ENCODE peak calls at places on chromosomes 1 and 21, in five cellular contexts. J is brain microvascular endothelial cell; O is upper lobe of right lung; Y is CD8-positive, alpha-beta memory T cell; V is CD4-positive, CD25-positive, alpha-beta regulatory T cell. C is an unnamed sample.

GRCh38 chr1:165666152-165666551 is 32.2 kb downstream of the ALDH9A1 start:
- DNase-seq in V (no peak), J (no peak), O (no peak), Y (no peak), C (no peak)

GRCh38 chr1:77513839-77514763 is 168.4 kb downstream of the ZZZ3 start:
- DNase-seq in J (peak; percentile 69), O (no peak), Y (no peak), V (no peak), C (no peak)

GRCh38 chr1:116128669-116129068 is 17.5 kb downstream of the MAB21L3 start:
- DNase-seq in V (no peak), O (no peak), J (no peak), Y (peak; percentile 24), C (no peak)

GRCh38 chr1:22527555-22528296 is 35.6 kb upstream of the EPHA8 start:
- DNase-seq in J (no peak), Y (no peak), O (no peak), V (no peak), C (no peak)

GRCh38 chr1:95027046-95027445 is 45.7 kb downstream of the ALG14 start:
- DNase-seq in J (no peak), Y (no peak), O (no peak), V (no peak), C (no peak)

GRCh38 chr1:170261669-170262068 is 115.9 kb downstream of the NTMT2 start:
- DNase-seq in Y (no peak), V (no peak), J (no peak), O (no peak), C (no peak)

GRCh38 chr1:41435570-41436178 is 48.8 kb downstream of the EDN2 start:
- DNase-seq in V (no peak), O (no peak), J (peak; percentile 69), Y (no peak), C (no peak)

GRCh38 chr1:19083081-19083480 is 126.6 kb upstream of the IFFO2 start:
- DNase-seq in J (peak; percentile 73), O (no peak), Y (no peak), V (no peak), C (no peak)

GRCh38 chr1:27952147-27952546 is 7.6 kb upstream of the XKR8 start:
- DNase-seq in J (no peak), V (no peak), Y (no peak), O (no peak), C (no peak)

GRCh38 chr1:14842891-14843290 is 244.4 kb downstream of the KAZN start:
- DNase-seq in J (peak; percentile 14), O (no peak), Y (no peak), V (no peak), C (no peak)

GRCh38 chr1:163842546-163842945 is 520.8 kb downstream of the NUF2 start:
- DNase-seq in Y (no peak), O (no peak), V (no peak), J (no peak), C (no peak)

GRCh38 chr1:68213843-68214242 is 18.5 kb downstream of the WLS start:
- DNase-seq in J (peak; percentile 56), O (no peak), V (no peak), Y (no peak), C (no peak)

GRCh38 chr1:47776554-47777156 is 220.5 kb downstream of the TRABD2B start:
- DNase-seq in J (no peak), V (no peak), O (no peak), Y (no peak), C (no peak)

GRCh38 chr1:93798301-93798700 is 80.7 kb downstream of the DNTTIP2 start:
- DNase-seq in V (no peak), J (peak; percentile 77), O (no peak), Y (no peak), C (no peak)

GRCh38 chr1:208430220-208430619 is 186.0 kb upstream of the PLXNA2 start:
- DNase-seq in Y (no peak), O (no peak), J (no peak), V (no peak), C (no peak)

GRCh38 chr21:42073140-42074099 is 2.3 kb downstream of the UMODL1 start:
- DNase-seq in J (no peak), V (no peak), O (peak; percentile 58), Y (no peak), C (no peak)

GRCh38 chr1:190168893-190169292 is 308.8 kb downstream of the BRINP3 start:
- DNase-seq in V (no peak), J (no peak), Y (no peak), O (no peak), C (no peak)

GRCh38 chr1:78831731-78832360 is 174.7 kb downstream of the ADGRL4 start:
- DNase-seq in J (peak; percentile 90), Y (no peak), V (no peak), O (no peak), C (no peak)

GRCh38 chr1:96698332-96698983 is 23.1 kb upstream of the PTBP2 start:
- DNase-seq in V (no peak), O (no peak), Y (no peak), J (peak; percentile 79), C (no peak)

GRCh38 chr1:97668945-97669344 is 251.9 kb downstream of the DPYD start:
- DNase-seq in O (no peak), Y (no peak), J (peak; percentile 38), V (no peak), C (peak; percentile 21)

GRCh38 chr1:225881081-225882007 is 836 bp downstream of the TMEM63A start:
- DNase-seq in O (peak; percentile 85), Y (peak; percentile 43), V (peak; percentile 34), J (no peak), C (peak; percentile 32)

GRCh38 chr1:246351726-246352125 is 155.4 kb downstream of the SMYD3 start:
- DNase-seq in O (no peak), V (no peak), J (no peak), Y (no peak), C (no peak)

GRCh38 chr1:246355421-246356230 is 151.5 kb downstream of the SMYD3 start:
- DNase-seq in V (no peak), Y (no peak), J (peak; percentile 53), O (no peak), C (no peak)

DNA sequence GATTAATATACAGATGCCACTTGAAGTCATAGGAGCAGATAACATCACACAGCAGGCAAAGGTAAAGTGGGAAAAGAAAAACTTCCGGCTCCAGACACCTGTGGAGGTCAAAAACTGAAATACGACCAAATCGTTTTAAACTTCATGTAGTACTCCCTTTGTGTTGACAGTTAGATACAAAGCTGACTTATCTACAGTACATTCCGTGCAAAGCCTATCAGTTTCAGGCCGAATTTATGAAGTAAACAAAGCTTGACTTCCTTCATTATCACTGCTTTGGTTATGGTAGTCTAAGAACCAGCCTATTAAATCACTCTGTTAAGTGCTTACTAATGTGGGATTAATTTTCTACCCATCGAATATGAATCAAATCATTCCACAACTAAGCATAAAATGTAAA is 156.3 kb downstream of the SMYD3 start:
- DNase-seq in V (no peak), O (no peak), J (no peak), Y (no peak), C (no peak)
- H3K27ac ChIP-seq in V (no peak overlapping the region), O (no peak overlapping the region), J (no peak overlapping the region), Y (no peak overlapping the region), C (no peak overlapping the region)

GRCh38 chr1:172154571-172154970 is 265.9 kb upstream of the C1orf105 start:
- DNase-seq in O (no peak), J (no peak), Y (no peak), V (no peak), C (no peak)
- H3K27ac ChIP-seq in O (no peak overlapping the region), J (peak overlapping the region; percentile 66), Y (no peak overlapping the region), V (peak overlapping the region; percentile 45), C (no peak overlapping the region)

GRCh38 chr1:159077657-159077961 is 1.0 kb upstream of the AIM2 start:
- DNase-seq in O (no peak), J (no peak), Y (no peak), V (no peak), C (no peak)
- H3K27ac ChIP-seq in O (peak overlapping the region; percentile 72), J (no peak overlapping the region), Y (peak overlapping the region; percentile 89), V (peak overlapping the region; percentile 91), C (no peak overlapping the region)

GRCh38 chr1:45543599-45544417 is 6.8 kb upstream of the AKR1A1 start:
- DNase-seq in V (peak; percentile 60), J (no peak), O (peak; percentile 78), Y (peak; percentile 77), C (peak; percentile 87)

GRCh38 chr1:45544530-45544929 is 6.1 kb upstream of the AKR1A1 start:
- DNase-seq in O (no peak), Y (no peak), J (no peak), V (no peak), C (no peak)

GRCh38 chr1:45542591-45542990 is 8.0 kb upstream of the AKR1A1 start:
- DNase-seq in V (no peak), J (no peak), O (peak; percentile 66), Y (no peak), C (no peak)

GRCh38 chr1:45545019-45545493 is 5.6 kb upstream of the AKR1A1 start:
- DNase-seq in J (no peak), O (no peak), V (no peak), Y (no peak), C (no peak)

GRCh38 chr1:45545553-45546310 is 4.9 kb upstream of the AKR1A1 start:
- DNase-seq in Y (no peak), O (no peak), V (no peak), J (no peak), C (no peak)
- H3K27ac ChIP-seq in Y (no peak overlapping the region), O (peak overlapping the region; percentile 36), V (no peak overlapping the region), J (no peak overlapping the region), C (no peak overlapping the region)

DNA sequence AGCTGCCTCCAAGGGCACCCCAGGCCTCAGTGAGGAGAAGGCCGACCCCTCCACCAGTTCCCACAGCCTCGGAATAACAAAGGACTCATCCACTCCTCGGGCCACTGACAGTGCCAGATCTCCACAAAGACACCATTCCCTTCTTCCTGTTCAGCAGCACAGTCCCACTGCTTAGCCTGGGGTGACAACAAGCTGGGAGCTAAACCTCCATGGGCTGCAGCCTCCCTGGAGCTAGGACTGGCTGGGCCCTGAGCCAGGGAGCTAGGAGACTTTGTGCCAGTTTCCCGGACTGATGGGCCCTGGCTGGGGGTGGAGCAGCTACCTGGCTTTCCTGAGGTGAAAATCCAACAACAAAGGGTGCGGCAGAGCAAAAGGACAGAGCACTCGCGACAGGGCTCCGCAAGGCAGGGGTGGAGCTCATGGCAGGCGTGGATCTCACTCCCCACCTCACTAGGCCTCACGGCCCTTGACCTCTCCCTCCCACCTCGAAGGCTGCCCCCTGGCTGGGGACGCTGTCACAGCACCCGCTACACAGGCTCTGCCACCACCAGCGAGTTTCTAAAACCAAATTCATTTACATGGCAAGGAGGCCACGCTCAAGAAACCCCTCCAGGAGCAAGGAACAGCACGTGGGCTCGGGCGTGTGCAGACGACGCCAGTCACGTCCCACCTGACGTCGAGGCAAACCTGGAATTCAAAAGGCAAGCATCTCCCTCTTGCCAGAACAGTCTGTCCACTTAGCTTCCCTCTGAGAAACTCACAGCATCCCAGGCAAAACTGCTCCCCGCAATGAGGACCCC is 13.8 kb downstream of the SLC35E2B start:
- DNase-seq in O (peak; percentile 61), J (no peak), Y (peak; percentile 38), V (no peak), C (no peak)
- H3K27ac ChIP-seq in O (peak overlapping the region; percentile 30), J (no peak overlapping the region), Y (no peak overlapping the region), V (peak overlapping the region; percentile 79), C (peak overlapping the region; percentile 61)

C was measured in DND-41.